ENCODE peak calls at places on chromosomes 6 and 20, in five cellular contexts. E is heart left ventricle, Z is heart right ventricle, S is right cardiac atrium, K is tibial nerve. D is an unnamed sample.

GRCh38 chr6:67535946-67536345 is 1099.1 kb upstream of the ADGRB3 start:
- DNase-seq in K (no peak), Z (no peak), E (no peak), S (no peak), D (no peak)

GRCh38 chr6:17334265-17334664 is 53.1 kb downstream of the RBM24 start:
- DNase-seq in E (no peak), Z (no peak), K (no peak), S (no peak), D (no peak)

GRCh38 chr6:53437557-53438202 is 88.9 kb upstream of the ELOVL5 start:
- DNase-seq in Z (peak; percentile 8), K (no peak), S (no peak), E (no peak), D (peak; percentile 45)

GRCh38 chr6:123941855-123942254 is 138.2 kb downstream of the NKAIN2 start:
- DNase-seq in S (no peak), Z (no peak), K (no peak), E (no peak), D (no peak)

GRCh38 chr6:43911625-43912577 is 141.9 kb downstream of the VEGFA start:
- DNase-seq in K (no peak), E (no peak), Z (no peak), S (no peak), D (no peak)

GRCh38 chr20:48766205-48766604 is 61.6 kb downstream of the PREX1 start:
- DNase-seq in Z (no peak), E (no peak), S (no peak), K (no peak), D (no peak)

GRCh38 chr6:170074435-170074834 is 216.4 kb downstream of the DLL1 start:
- DNase-seq in K (no peak), E (peak; percentile 20), S (peak; percentile 18), Z (no peak), D (no peak)

GRCh38 chr20:59515013-59515905 is 89.1 kb upstream of the PHACTR3 start:
- DNase-seq in Z (peak; percentile 73), S (peak; percentile 85), K (no peak), E (peak; percentile 79), D (peak; percentile 61)

GRCh38 chr20:43983359-43983758 is 68.7 kb downstream of the TOX2 start:
- DNase-seq in Z (no peak), E (no peak), S (no peak), K (no peak), D (no peak)

GRCh38 chr6:37709250-37709931 is 11.7 kb upstream of the MDGA1 start:
- DNase-seq in E (no peak), K (no peak), Z (no peak), S (no peak), D (no peak)

GRCh38 chr6:121426686-121427085 is 8.8 kb upstream of the GJA1 start:
- DNase-seq in E (no peak), S (no peak), Z (no peak), K (no peak), D (no peak)

GRCh38 chr6:128097019-128097418 is 196.2 kb upstream of the THEMIS start:
- DNase-seq in S (no peak), K (no peak), Z (no peak), E (no peak), D (no peak)

GRCh38 chr6:148758492-148758891 is 11.7 kb downstream of the UST start:
- DNase-seq in E (no peak), Z (peak; percentile 21), S (no peak), K (no peak), D (peak; percentile 32)

GRCh38 chr6:133707456-133707855 is 181.5 kb upstream of the TCF21 start:
- DNase-seq in Z (no peak), E (no peak), S (no peak), K (no peak), D (no peak)

GRCh38 chr20:31870703-31871601 is 518 bp downstream of the TTLL9 start:
- DNase-seq in E (no peak), S (peak; percentile 60), K (no peak), Z (no peak), D (no peak)

GRCh38 chr6:163707385-163708355 is 293.2 kb downstream of the QKI start:
- DNase-seq in Z (no peak), K (no peak), E (no peak), S (no peak), D (no peak)

GRCh38 chr6:37011656-37012378 is 6.4 kb downstream of the FGD2 start:
- DNase-seq in E (no peak), Z (no peak), S (peak; percentile 19), K (no peak), D (no peak)

GRCh38 chr6:158514176-158514575 is 45.7 kb upstream of the TMEM181 start:
- DNase-seq in S (no peak), E (no peak), Z (no peak), K (no peak), D (no peak)

GRCh38 chr6:70375882-70376281 is 37.4 kb upstream of the FAM135A start:
- DNase-seq in Z (no peak), E (no peak), S (no peak), K (no peak), D (no peak)

GRCh38 chr6:56842602-56843475 is 112.1 kb upstream of the BEND6 start:
- DNase-seq in E (peak; percentile 74), S (peak; percentile 81), Z (peak; percentile 31), K (no peak), D (no peak)

GRCh38 chr6:36862848-36863382 is 11.7 kb downstream of the PPIL1 start:
- DNase-seq in K (no peak), S (no peak), E (no peak), Z (no peak), D (no peak)

GRCh38 chr20:1737134-1737533 is 79.6 kb upstream of the SIRPG start:
- DNase-seq in S (no peak), Z (no peak), K (no peak), E (no peak), D (no peak)

GRCh38 chr6:21873562-21873961 is 280.0 kb downstream of the SOX4 start:
- DNase-seq in Z (peak; percentile 80), K (no peak), E (no peak), S (no peak), D (no peak)

GRCh38 chr6:83901624-83902023 is 42.1 kb downstream of the CYB5R4 start:
- DNase-seq in K (no peak), Z (no peak), S (no peak), E (no peak), D (no peak)

GRCh38 chr6:11042750-11043551 is 1.2 kb downstream of the ELOVL2 start:
- DNase-seq in E (no peak), S (no peak), K (no peak), Z (peak; percentile 23), D (no peak)

GRCh38 chr6:20692023-20692422 is 157.8 kb downstream of the CDKAL1 start:
- DNase-seq in E (no peak), Z (no peak), K (no peak), S (no peak), D (no peak)

GRCh38 chr6:20687494-20687893 is 153.2 kb downstream of the CDKAL1 start:
- DNase-seq in K (no peak), S (no peak), E (no peak), Z (no peak), D (no peak)

GRCh38 chr6:20686142-20686541 is 151.9 kb downstream of the CDKAL1 start:
- DNase-seq in Z (no peak), S (peak; percentile 14), E (no peak), K (no peak), D (no peak)

GRCh38 chr6:20691185-20691584 is 156.9 kb downstream of the CDKAL1 start:
- DNase-seq in K (no peak), S (peak; percentile 10), E (no peak), Z (no peak), D (no peak)

DNA sequence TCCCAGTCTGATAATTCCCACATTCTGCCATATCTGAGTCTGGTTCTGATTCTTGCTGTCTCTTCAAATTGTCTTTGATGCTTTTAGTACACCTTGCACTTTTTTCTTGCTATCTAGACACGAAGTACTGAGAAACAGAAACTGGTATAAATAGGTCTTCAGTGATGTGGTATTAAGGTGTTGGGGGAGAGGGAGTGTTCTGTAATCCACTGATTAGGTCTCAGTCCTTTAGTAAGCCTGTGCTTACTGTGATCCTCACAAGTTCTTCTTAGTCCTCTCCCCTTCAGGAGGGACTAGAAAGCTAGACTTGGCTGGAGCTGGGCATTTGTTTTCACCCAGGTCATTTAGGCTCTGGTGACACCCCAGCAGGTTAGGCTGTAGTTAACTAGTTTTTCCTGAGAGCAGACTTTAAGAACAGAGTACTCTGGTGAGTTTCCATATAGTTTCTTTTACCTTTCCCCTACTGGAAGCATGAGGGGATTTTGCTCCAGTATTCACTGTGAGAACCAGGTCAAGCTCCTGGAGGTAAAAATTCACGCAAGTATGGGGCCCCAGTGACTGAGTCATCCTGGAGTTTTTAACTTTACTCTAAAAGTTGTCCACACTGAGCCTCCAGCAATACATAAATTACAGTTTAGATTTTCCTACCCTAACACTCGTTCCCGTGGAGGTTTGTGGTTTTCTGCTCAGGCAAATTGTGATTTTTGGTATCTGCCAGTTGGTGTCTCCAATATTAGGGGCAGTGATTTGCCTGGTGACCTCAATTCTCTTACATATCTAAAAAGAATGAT is 154.6 kb downstream of the CDKAL1 start:
- DNase-seq in E (no peak), Z (no peak), K (no peak), S (no peak), D (no peak)
- H3K27ac ChIP-seq in E (no peak overlapping the region), Z (no peak overlapping the region), K (no peak overlapping the region), S (no peak overlapping the region), D (no peak overlapping the region)

GRCh38 chr6:26140967-26141294 is 53.7 kb downstream of the HFE start:
- DNase-seq in K (no peak), E (no peak), Z (no peak), S (no peak), D (no peak)
- H3K27ac ChIP-seq in K (no peak overlapping the region), E (no peak overlapping the region), Z (no peak overlapping the region), S (no peak overlapping the region), D (no peak overlapping the region)

GRCh38 chr20:461254-462198 is 807 bp downstream of the TBC1D20 start:
- DNase-seq in S (peak; percentile 85), E (peak; percentile 77), Z (peak; percentile 33), K (peak; percentile 18), D (peak; percentile 55)
- H3K27ac ChIP-seq in S (peak overlapping the region; percentile 92), E (peak overlapping the region; percentile 93), Z (peak overlapping the region; percentile 91), K (peak overlapping the region; percentile 82), D (peak overlapping the region; percentile 99)

GRCh38 chr20:50690562-50690978 is 772 bp downstream of the RIPOR3 start:
- DNase-seq in E (no peak), K (no peak), S (no peak), Z (no peak), D (no peak)
- H3K27ac ChIP-seq in E (peak overlapping the region; percentile 40), K (no peak overlapping the region), S (peak overlapping the region; percentile 29), Z (peak overlapping the region; percentile 54), D (no peak overlapping the region)

DNA sequence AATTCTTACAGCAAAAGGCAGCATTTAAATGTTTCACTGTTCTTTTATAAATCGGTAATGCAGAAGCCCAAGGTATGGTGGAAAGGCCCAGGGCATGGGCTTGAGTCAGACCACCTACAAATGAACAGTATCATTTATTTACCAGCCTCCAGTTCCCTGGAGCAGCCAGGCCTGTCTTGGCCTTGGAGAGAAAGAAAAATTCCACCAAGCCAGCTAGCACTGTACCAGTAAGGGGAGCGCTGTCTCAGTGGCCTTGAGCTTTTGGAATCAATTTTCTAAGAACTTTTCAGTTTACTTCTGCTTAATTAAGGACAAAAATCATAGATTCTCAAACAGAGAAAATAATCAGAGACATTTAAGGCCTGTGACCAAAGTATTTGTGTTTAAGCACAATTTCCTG is 12.3 kb downstream of the NAPB start:
- DNase-seq in Z (no peak), S (no peak), K (no peak), E (no peak), D (no peak)
- H3K27ac ChIP-seq in Z (no peak overlapping the region), S (no peak overlapping the region), K (no peak overlapping the region), E (no peak overlapping the region), D (no peak overlapping the region)

DNA sequence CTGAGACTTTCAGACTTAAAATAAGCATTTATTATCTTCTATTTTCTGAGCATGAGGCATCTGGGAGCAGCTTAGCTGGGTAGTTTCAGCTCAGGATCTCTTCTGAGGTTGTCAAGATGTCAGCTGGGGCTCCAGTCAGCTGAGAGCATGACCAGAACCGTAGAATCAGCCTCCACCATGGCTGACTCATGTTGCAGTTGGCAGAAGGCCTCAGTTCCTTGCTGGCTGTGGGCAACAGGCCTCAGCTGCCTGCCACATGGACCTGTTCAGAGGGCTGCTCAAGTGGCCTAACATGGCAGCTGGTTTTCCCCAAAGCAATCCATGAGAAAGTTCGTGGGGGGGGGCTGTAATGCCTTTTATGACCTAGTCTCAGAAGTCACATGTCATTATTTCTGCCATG is 142.3 kb downstream of the LY86 start:
- DNase-seq in K (no peak), S (peak; percentile 60), E (no peak), Z (peak; percentile 58), D (no peak)
- H3K27ac ChIP-seq in K (no peak overlapping the region), S (peak overlapping the region; percentile 13), E (peak overlapping the region; percentile 55), Z (peak overlapping the region; percentile 17), D (no peak overlapping the region)